ENCODE peak calls at places on chromosomes 3 and 15, in seven cellular contexts. S is transverse colon, Y is HCT116, B is testis, H is HepG2, O is breast epithelium, J is tibial nerve. L is an unnamed sample. For H3K27me3, the result is how much of the 10 kb centered on the place peaks cover.

GRCh38 chr3:72144773-72145505 is 360.0 kb upstream of the PROK2 start:
- DNase-seq in S (no peak), Y (no peak), B (peak), H (peak), O (no peak), J (no peak), L (no peak)

GRCh38 chr15:88637436-88637835 is 1.4 kb upstream of the ISG20 start:
- DNase-seq in S (no peak), Y (no peak), B (no peak), H (no peak), O (no peak), J (no peak), L (no peak)

GRCh38 chr3:55204417-55204816 is 276.6 kb upstream of the LRTM1 start:
- DNase-seq in S (no peak), Y (no peak), B (no peak), H (no peak), O (no peak), J (no peak), L (no peak)

GRCh38 chr3:56839784-56840724 is 38.3 kb upstream of the ARHGEF3 start:
- DNase-seq in S (no peak), Y (no peak), B (no peak), H (peak), O (no peak), J (no peak), L (no peak)

GRCh38 chr3:172749201-172749965 is 1.1 kb upstream of the ECT2 start:
- DNase-seq in S (no peak), Y (peak), B (no peak), H (peak), O (no peak), J (no peak), L (no peak)

GRCh38 chr15:39616731-39617455 is 36.0 kb downstream of the THBS1 start:
- DNase-seq in S (no peak), Y (no peak), B (no peak), H (no peak), O (no peak), J (no peak), L (no peak)

GRCh38 chr3:39447637-39448483 is 19.6 kb upstream of the MOBP start:
- DNase-seq in S (peak), Y (peak), B (peak), H (peak), O (peak), J (peak), L (peak)

GRCh38 chr3:197203714-197204146 is 94.7 kb downstream of the DLG1 start:
- DNase-seq in S (no peak), Y (no peak), B (no peak), H (no peak), O (no peak), J (no peak), L (no peak)

GRCh38 chr3:174191895-174192294 is 667.2 kb upstream of the NAALADL2 start:
- DNase-seq in S (no peak), Y (no peak), B (no peak), H (no peak), O (no peak), J (no peak), L (no peak)

GRCh38 chr3:153003860-153004259 is 158.2 kb upstream of the RAP2B start:
- DNase-seq in S (no peak), Y (no peak), B (no peak), H (no peak), O (no peak), J (no peak), L (no peak)

GRCh38 chr3:194322701-194323174 is 28.4 kb downstream of the CPN2 start:
- DNase-seq in S (no peak), Y (peak), B (no peak), H (peak), O (no peak), J (no peak), L (no peak)

GRCh38 chr3:148727242-148727641 is 29.5 kb downstream of the AGTR1 start:
- DNase-seq in S (peak), Y (peak), B (peak), H (peak), O (peak), J (no peak), L (no peak)

GRCh38 chr15:51318382-51319150 is 19.8 kb downstream of the CYP19A1 start:
- DNase-seq in S (no peak), Y (no peak), B (no peak), H (peak), O (no peak), J (no peak), L (no peak)

GRCh38 chr3:167723872-167724271 is 10.8 kb downstream of the PDCD10 start:
- DNase-seq in S (no peak), Y (no peak), B (no peak), H (no peak), O (no peak), J (no peak), L (no peak)

GRCh38 chr3:56453027-56453426 is 15.2 kb downstream of the ERC2 start:
- DNase-seq in S (no peak), Y (no peak), B (no peak), H (no peak), O (no peak), J (no peak), L (no peak)

GRCh38 chr3:184039414-184039813 is 7.9 kb downstream of the HTR3D start:
- DNase-seq in S (no peak), Y (no peak), B (no peak), H (no peak), O (no peak), J (no peak), L (no peak)

GRCh38 chr15:44394062-44394461 is 33.4 kb upstream of the CTDSPL2 start:
- DNase-seq in S (no peak), Y (no peak), B (no peak), H (peak), O (no peak), J (no peak), L (no peak)

GRCh38 chr15:43169888-43170287 is 15.3 kb upstream of the CCNDBP1 start:
- DNase-seq in S (no peak), Y (no peak), B (no peak), H (no peak), O (no peak), J (no peak), L (no peak)

GRCh38 chr15:75069301-75069925 is 46.0 kb downstream of the PPCDC start:
- DNase-seq in S (no peak), Y (no peak), B (no peak), H (no peak), O (no peak), J (no peak), L (no peak)

GRCh38 chr3:101519685-101520365 is 6.8 kb upstream of the SENP7 start:
- DNase-seq in S (no peak), Y (no peak), B (no peak), H (peak), O (no peak), J (no peak), L (no peak)

GRCh38 chr3:112086857-112087524 is 802 bp downstream of the C3orf52 start:
- DNase-seq in S (no peak), Y (peak), B (no peak), H (no peak), O (no peak), J (no peak), L (no peak)
- TF ChIP-seq POLR2A in S (no peak), Y (no peak), B (no peak), H (no peak), O (no peak), J (no peak), L (no peak)

GRCh38 chr15:80403712-80404056 is 498 bp upstream of the ARNT2 start:
- DNase-seq in S (no peak), Y (no peak), B (no peak), H (no peak), O (no peak), J (no peak), L (peak)

GRCh38 chr15:80401471-80401870 is 2.7 kb upstream of the ARNT2 start:
- DNase-seq in S (no peak), Y (no peak), B (no peak), H (no peak), O (no peak), J (no peak), L (no peak)

GRCh38 chr15:80404719-80405553 is 754 bp downstream of the ARNT2 start:
- DNase-seq in S (no peak), Y (no peak), B (peak), H (no peak), O (no peak), J (no peak), L (peak)

GRCh38 chr15:80404057-80404718 is at the start of gene ARNT2:
- DNase-seq in S (no peak), Y (no peak), B (no peak), H (no peak), O (no peak), J (no peak), L (peak)

GRCh38 chr15:80402339-80402738 is 1.8 kb upstream of the ARNT2 start:
- DNase-seq in S (no peak), Y (no peak), B (no peak), H (no peak), O (no peak), J (no peak), L (no peak)
- H3K27me3 ChIP-seq in S (under half), Y (under half), B (under half), H (under half), O (under half), J (under half), L (under half)

GRCh38 chr15:97995881-97996603 is 35.5 kb downstream of the ARRDC4 start:
- DNase-seq in S (peak), Y (no peak), B (peak), H (no peak), O (peak), J (no peak), L (peak)
- TF ChIP-seq CTCF in S (peak), Y (peak), B (no peak), H (peak), O (peak), J (no peak), L (no peak)

GRCh38 chr3:31534036-31534435 is 1.3 kb downstream of the STT3B start:
- DNase-seq in S (no peak), Y (no peak), B (no peak), H (peak), O (no peak), J (no peak), L (no peak)

GRCh38 chr3:31531992-31532586 is 636 bp upstream of the STT3B start:
- DNase-seq in S (peak), Y (peak), B (peak), H (peak), O (peak), J (peak), L (peak)

GRCh38 chr3:31533169-31533870 is 595 bp downstream of the STT3B start:
- DNase-seq in S (peak), Y (no peak), B (peak), H (peak), O (peak), J (peak), L (peak)

GRCh38 chr3:31531465-31531991 is 1.2 kb upstream of the STT3B start:
- DNase-seq in S (no peak), Y (no peak), B (no peak), H (no peak), O (no peak), J (no peak), L (no peak)

GRCh38 chr3:31532587-31533168 is at the start of gene STT3B:
- DNase-seq in S (peak), Y (peak), B (no peak), H (peak), O (no peak), J (peak), L (peak)
- TF ChIP-seq POLR2A in S (peak), Y (no peak), B (peak), H (peak), O (peak), J (peak), L (peak)

GRCh38 chr3:128487538-128487812 is 5.5 kb downstream of the GATA2 start:
- DNase-seq in S (no peak), Y (no peak), B (no peak), H (no peak), O (no peak), J (no peak), L (no peak)
- H3K27me3 ChIP-seq in S (half or more), Y (under half), B (under half), H (under half), O (under half), J (half or more), L (half or more)

DNA sequence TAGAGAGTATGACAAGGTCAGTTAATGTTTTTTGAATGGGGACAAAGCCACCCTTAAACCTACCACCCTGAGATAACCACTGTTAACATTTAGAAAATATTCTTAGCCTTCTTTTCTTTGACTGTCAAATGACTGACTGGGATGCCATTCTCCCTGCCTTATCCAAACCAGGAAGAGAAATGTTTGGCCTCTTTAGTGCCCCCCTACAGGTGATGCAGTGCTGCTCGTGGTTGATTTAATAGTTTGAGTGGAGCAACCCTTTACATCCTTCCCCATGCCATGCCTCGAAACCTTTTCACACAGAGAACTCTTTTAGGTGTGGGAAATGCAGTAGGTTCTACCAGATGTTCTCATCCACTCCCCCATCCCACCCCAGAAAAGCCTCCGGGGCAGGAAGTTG is 38.7 kb upstream of the UMPS start:
- DNase-seq in S (no peak), Y (no peak), B (no peak), H (peak), O (no peak), J (no peak), L (no peak)
- TF ChIP-seq CTCF in S (no peak), Y (no peak), B (no peak), H (no peak), O (no peak), J (no peak), L (no peak)

GRCh38 chr3:32224047-32224446 is 14.4 kb upstream of the CMTM8 start:
- DNase-seq in S (no peak), Y (no peak), B (no peak), H (no peak), O (no peak), J (no peak), L (no peak)

GRCh38 chr3:32222950-32223349 is 15.5 kb upstream of the CMTM8 start:
- DNase-seq in S (no peak), Y (no peak), B (no peak), H (no peak), O (no peak), J (no peak), L (no peak)

GRCh38 chr3:32229565-32229964 is 8.9 kb upstream of the CMTM8 start:
- DNase-seq in S (no peak), Y (no peak), B (no peak), H (no peak), O (no peak), J (no peak), L (no peak)

DNA sequence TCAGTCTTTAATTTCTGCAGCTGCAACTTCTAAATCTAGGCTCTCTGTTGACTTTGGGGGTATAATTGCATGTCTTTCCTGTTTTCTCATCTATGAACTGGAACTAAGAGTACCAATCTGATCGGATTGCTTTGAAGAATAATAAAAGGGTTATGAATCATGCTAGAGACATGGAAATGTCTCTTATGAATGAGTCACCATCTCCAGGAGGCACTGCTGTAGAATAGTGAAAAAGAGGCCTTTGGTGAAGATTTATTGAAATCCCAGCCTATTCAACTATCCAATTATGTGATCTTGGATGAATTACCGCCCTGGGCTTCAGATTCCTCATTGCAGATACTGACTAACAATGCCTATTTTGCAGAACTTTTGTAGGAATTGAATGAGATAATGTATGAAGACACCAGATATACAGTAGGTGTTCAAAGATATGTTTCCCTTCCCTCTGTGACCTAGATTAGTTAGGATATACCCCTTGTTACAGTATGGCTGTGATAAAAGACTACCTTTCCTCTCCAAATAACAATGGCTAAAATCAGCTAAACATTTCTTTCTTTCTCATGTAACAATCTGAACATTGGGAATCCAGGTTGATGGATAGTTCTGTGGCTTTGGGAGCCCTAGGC is 11.5 kb upstream of the CMTM8 start:
- DNase-seq in S (no peak), Y (peak), B (no peak), H (no peak), O (no peak), J (no peak), L (no peak)
- TF ChIP-seq POLR2A in S (no peak), Y (no peak), B (no peak), H (no peak), O (no peak), J (no peak), L (no peak)

DNA sequence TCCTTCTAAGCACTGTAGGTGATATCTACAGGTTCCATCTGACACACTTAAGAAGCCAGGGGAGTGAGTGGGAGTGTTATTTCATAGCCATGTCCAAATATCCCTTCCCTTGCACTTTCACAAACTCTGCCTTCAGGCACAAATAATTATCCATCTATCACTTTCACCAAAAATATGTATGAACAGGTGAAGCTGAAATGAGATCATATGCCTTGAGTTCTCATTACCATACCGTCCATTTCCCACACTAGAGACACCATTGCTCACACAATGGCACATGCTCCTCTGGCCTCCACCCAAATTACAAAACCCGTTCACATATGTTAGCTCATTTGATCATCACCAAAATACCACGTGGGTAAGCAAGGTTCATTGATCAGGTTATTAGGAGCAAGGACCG is 151.9 kb upstream of the BNIP2 start:
- DNase-seq in S (no peak), Y (no peak), B (no peak), H (no peak), O (no peak), J (no peak), L (no peak)
- H3K27me3 ChIP-seq in S (under half), Y (half or more), B (under half), H (under half), O (under half), J (under half), L (under half)

GRCh38 chr3:165874663-165875489 is 37.7 kb upstream of the BCHE start:
- DNase-seq in S (no peak), Y (peak), B (no peak), H (peak), O (no peak), J (no peak), L (no peak)
- TF ChIP-seq CTCF in S (no peak), Y (peak), B (no peak), H (peak), O (no peak), J (no peak), L (no peak)